ENCODE peak calls at places on chromosomes 5 and 9, in eight cellular contexts. Z is body of pancreas, H is AG04449, Y is WTC11, N is DND-41, O is esophagus squamous epithelium, C is fibroblast of mammary gland, T is IMR-90. R is an unnamed sample.

GRCh38 chr5:80219381-80219780 is 36.5 kb downstream of the SERINC5 start:
- DNase-seq in N (no peak), C (no peak), H (no peak), Z (peak; percentile 21), O (no peak), T (no peak), Y (no peak), R (no peak)

GRCh38 chr5:103444333-103445038 is 118.1 kb downstream of the NUDT12 start:
- DNase-seq in N (no peak), T (no peak), Y (no peak), H (no peak), Z (peak; percentile 29), O (no peak), C (no peak), R (no peak)

GRCh38 chr5:179278119-179278518 is 67.1 kb downstream of the ADAMTS2 start:
- DNase-seq in Y (no peak), Z (no peak), N (no peak), T (peak; percentile 23), C (no peak), H (no peak), O (no peak), R (no peak)

GRCh38 chr5:177966009-177966838 is 29.8 kb downstream of the PROP1 start:
- DNase-seq in T (no peak), Y (no peak), O (no peak), C (no peak), H (no peak), N (no peak), Z (no peak), R (no peak)

GRCh38 chr5:4480528-4481404 is 659.4 kb upstream of the ADAMTS16 start:
- DNase-seq in N (no peak), C (no peak), H (no peak), Y (no peak), T (no peak), O (no peak), Z (no peak), R (peak; percentile 51)

GRCh38 chr9:4237748-4238511 is 61.9 kb downstream of the GLIS3 start:
- DNase-seq in H (no peak), T (no peak), N (no peak), O (no peak), Z (no peak), Y (peak; percentile 30), C (no peak), R (no peak)

GRCh38 chr5:65928341-65928752 is 2.0 kb downstream of the ERBIN start:
- DNase-seq in O (no peak), Y (no peak), H (no peak), C (peak; percentile 7), N (no peak), T (no peak), Z (no peak), R (no peak)

GRCh38 chr5:11385901-11386293 is 518.3 kb downstream of the CTNND2 start:
- DNase-seq in N (no peak), H (no peak), T (no peak), C (no peak), Y (peak; percentile 47), Z (no peak), O (no peak), R (no peak)

GRCh38 chr9:98132806-98133631 is 14.0 kb upstream of the TRIM14 start:
- DNase-seq in N (no peak), O (no peak), T (no peak), Y (no peak), C (no peak), Z (no peak), H (no peak), R (no peak)

GRCh38 chr9:2128611-2129010 is 113.5 kb downstream of the SMARCA2 start:
- DNase-seq in O (no peak), Z (no peak), T (no peak), N (no peak), Y (no peak), H (no peak), C (no peak), R (peak; percentile 24)

GRCh38 chr5:133506165-133506564 is 106.2 kb downstream of the FSTL4 start:
- DNase-seq in N (no peak), O (no peak), T (no peak), C (no peak), Y (no peak), Z (no peak), H (no peak), R (no peak)

GRCh38 chr5:159826351-159827222 is 89.7 kb upstream of the ADRA1B start:
- DNase-seq in O (no peak), T (peak; percentile 81), Z (no peak), C (peak; percentile 82), H (peak; percentile 63), Y (no peak), N (no peak), R (no peak)

GRCh38 chr9:109086221-109086620 is 33.5 kb downstream of the TMEM245 start:
- DNase-seq in C (peak; percentile 48), O (no peak), T (peak; percentile 68), Y (no peak), N (no peak), H (no peak), Z (no peak), R (no peak)

GRCh38 chr5:138643040-138643791 is 68.0 kb upstream of the HSPA9 start:
- DNase-seq in H (no peak), O (no peak), N (no peak), C (no peak), T (no peak), Y (no peak), Z (no peak), R (no peak)

GRCh38 chr5:177606071-177607051 is 6.4 kb downstream of the B4GALT7 start:
- DNase-seq in T (no peak), H (no peak), C (no peak), Z (no peak), N (no peak), O (no peak), Y (no peak), R (no peak)

GRCh38 chr5:116944171-116944570 is 369.5 kb upstream of the SEMA6A start:
- DNase-seq in O (no peak), T (no peak), N (no peak), H (no peak), Z (no peak), Y (peak; percentile 21), C (no peak), R (no peak)

DNA sequence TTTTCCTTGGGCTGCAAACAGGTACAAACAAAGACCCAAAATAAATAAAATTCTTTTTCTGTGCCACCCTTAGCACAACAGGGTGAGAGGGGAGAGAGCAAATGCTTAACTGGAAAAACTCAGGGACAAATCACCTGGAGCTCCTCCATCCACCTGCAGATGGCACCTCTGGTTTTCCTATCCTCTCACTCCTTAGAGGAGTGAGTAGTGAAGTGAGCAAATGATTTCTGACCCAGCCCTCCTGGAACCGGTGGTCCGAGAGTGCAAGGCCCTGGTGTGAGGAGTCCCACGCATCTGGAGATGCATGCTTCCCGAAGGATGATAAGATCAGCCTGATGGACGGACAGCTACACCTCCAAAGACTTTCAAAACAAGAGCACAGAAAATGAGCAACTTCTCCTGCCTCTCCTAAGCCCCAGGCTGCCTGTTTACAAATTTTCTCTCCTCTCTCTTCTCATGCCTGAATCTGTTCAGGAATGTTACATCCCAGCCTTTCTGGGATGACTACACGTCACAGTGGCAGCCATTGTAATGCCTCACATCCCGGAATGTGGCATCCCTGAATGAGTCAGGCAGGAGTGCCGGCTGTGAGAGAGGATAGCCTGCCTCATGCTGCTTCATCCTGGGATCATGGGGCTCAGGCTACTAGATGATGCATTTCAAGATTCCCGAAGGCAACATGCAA is 86.4 kb downstream of the ADRB2 start:
- DNase-seq in C (peak; percentile 97), T (peak; percentile 99), H (peak; percentile 93), Y (peak; percentile 55), O (no peak), Z (peak; percentile 31), N (no peak), R (no peak)
- TF ChIP-seq CTCF in C (peak; percentile 24), T (peak; percentile 35), H (peak; percentile 23), Y (peak; percentile 0), O (peak; percentile 60), Z (peak; percentile 12), N (peak; percentile 10), R (no peak)

DNA sequence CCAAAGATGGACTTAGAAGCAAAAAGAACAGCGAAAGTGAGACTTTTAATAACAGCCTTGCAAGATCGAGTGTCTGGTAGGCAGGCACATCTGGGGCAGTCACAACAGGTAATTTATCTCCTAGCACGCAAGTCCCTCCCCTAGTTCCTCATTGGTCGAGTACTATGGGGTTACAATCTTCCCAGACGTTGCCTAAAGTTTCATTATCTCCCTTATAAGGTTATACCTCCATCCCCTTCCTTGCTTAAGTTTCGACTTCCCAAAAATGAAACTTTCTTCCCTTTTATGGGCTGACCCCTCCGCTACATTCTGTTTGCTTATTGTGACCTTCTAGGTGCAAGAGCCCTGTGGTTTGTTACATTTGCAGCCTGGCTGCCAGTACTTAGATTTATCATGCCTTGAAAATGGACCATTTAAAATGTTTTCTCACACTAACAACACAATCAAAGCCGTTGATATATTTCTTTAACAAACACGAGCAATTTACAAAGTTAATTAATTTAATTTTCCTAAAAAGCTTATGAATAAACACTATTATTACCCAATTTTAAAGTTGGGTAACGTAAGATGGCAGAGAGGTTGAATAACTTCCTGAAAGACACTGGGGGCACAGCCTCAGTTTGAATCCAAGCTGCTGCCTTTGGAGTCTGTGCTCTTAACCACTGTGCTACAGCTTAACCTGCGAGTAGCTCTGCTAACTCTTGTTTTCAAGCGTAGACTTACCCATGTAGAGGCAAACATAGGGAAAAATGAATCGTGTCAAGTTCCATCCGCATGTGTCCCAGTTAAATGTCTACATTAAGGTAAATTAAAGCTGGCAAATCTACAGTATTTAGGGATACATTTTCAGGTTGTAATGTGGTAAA is 91.7 kb downstream of the EDIL3 start:
- DNase-seq in H (no peak), Z (no peak), T (no peak), Y (no peak), N (no peak), C (no peak), O (no peak), R (no peak)
- TF ChIP-seq CTCF in H (no peak), Z (no peak), T (no peak), Y (no peak), N (no peak), C (no peak), O (no peak), R (no peak)

GRCh38 chr5:131110256-131110594 is 54.8 kb downstream of the HINT1 start:
- DNase-seq in Y (no peak), O (no peak), N (no peak), C (no peak), H (no peak), T (no peak), Z (no peak), R (no peak)
- TF ChIP-seq CTCF in Y (no peak), O (no peak), N (no peak), C (no peak), H (no peak), T (no peak), Z (no peak), R (peak; percentile 17)

DNA sequence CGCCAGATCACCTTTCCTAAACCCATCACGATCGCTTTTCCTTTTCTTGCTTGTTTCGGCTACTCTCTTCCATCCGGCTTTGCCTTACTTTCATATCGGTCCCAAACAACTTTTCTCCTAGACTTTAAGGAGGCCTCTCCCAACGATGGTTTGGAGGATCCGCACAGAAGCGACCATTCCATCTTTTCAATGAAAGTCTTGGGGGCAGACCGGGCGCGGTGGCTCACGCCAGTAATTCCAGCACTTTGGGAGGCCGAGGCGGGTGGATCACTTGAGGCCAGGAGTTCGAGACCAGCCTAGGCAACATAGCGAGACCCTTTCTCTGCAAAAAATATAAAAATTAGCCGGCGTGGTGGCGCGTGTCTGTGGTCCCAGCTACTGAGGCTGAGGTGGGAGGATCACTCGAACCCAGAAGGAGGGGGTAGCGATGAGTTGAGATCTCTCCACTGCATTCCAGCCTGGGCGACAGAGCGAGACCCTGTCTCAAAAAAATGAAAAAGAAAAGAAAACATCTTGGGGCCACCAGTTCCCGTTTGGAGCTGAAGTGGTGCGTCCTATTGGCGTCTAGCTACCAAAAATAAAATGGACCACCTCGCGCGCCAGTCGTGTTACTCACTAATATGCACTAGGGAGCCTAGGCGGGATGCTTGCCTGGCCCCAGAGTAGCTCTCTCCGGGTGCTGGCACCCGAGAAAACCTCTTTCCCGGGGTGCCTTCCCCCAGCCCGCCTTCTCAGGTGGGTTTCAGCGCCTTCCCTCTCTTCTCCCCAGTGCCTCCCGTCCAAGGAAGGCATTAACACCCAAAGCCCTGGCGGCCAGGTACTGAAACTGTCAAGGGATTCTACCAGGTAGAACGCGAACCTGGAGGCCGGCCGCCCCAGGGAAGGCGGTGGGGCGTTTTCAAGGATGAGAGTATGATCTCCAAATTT is 800 bp upstream of the AP3B1 start:
- DNase-seq in C (no peak), N (peak; percentile 36), Y (peak; percentile 78), Z (peak; percentile 59), O (no peak), H (no peak), T (no peak), R (peak; percentile 30)
- TF ChIP-seq CTCF in C (peak; percentile 17), N (peak; percentile 48), Y (peak; percentile 24), Z (peak; percentile 22), O (peak; percentile 61), H (peak; percentile 13), T (peak; percentile 3), R (peak; percentile 18)

R was measured in nephron progenitor cell.